ENCODE peak calls at places on chromosomes 16 and 17, in six cellular contexts. B is substantia nigra; C is HAP-1; Z is AG09309; A is stimulated activated CD8-positive, alpha-beta memory T cell treated with anti-CD3 and anti-CD28 coated beads, Interleukin-4, amount 100 ng/mL, for 4 hours; W is left cardiac atrium. N is an unnamed sample.

GRCh38 chr16:14300631-14301149 is 229.6 kb downstream of the MRTFB start:
- DNase-seq in C (peak; percentile 81), W (peak; percentile 74), Z (peak; percentile 68), B (peak; percentile 12), A (no peak), N (no peak)

GRCh38 chr17:43758497-43759174 is at the start of gene SOST:
- DNase-seq in B (no peak), A (no peak), Z (no peak), C (no peak), W (no peak), N (no peak)

GRCh38 chr16:7086842-7087616 is 245.6 kb upstream of the RBFOX1 start:
- DNase-seq in Z (no peak), A (no peak), B (no peak), W (peak; percentile 28), C (no peak), N (no peak)

GRCh38 chr16:85321856-85322271 is 209.6 kb upstream of the CIBAR2 start:
- DNase-seq in A (no peak), W (peak; percentile 98), Z (peak; percentile 86), C (no peak), B (peak; percentile 73), N (no peak)

GRCh38 chr16:14354561-14355351 is 275.3 kb downstream of the PARN start:
- DNase-seq in W (no peak), C (no peak), B (no peak), A (no peak), Z (no peak), N (no peak)

GRCh38 chr16:75244844-75245758 is 6.3 kb downstream of the BCAR1 start:
- DNase-seq in B (peak; percentile 90), Z (peak; percentile 86), C (no peak), W (peak; percentile 89), A (no peak), N (peak; percentile 99)

GRCh38 chr16:85441189-85441889 is 171.8 kb upstream of the GSE1 start:
- DNase-seq in B (no peak), C (no peak), W (no peak), Z (no peak), A (no peak), N (no peak)

GRCh38 chr17:77281024-77281903 is 140.5 kb downstream of the SEC14L1 start:
- DNase-seq in C (peak; percentile 58), W (peak; percentile 47), A (no peak), B (no peak), Z (no peak), N (no peak)

GRCh38 chr17:1764274-1764673 is 2.4 kb downstream of the SERPINF1 start:
- DNase-seq in Z (peak; percentile 76), A (peak; percentile 18), C (no peak), W (peak; percentile 86), B (no peak), N (no peak)

GRCh38 chr17:64459284-64459747 is 10.4 kb downstream of the MILR1 start:
- DNase-seq in W (no peak), A (no peak), C (no peak), Z (no peak), B (no peak), N (peak; percentile 40)

GRCh38 chr16:6643083-6643686 is 689.5 kb upstream of the RBFOX1 start:
- DNase-seq in A (no peak), W (peak; percentile 23), Z (peak; percentile 18), B (no peak), C (peak; percentile 22), N (peak; percentile 8)

GRCh38 chr17:41758601-41759000 is 24.2 kb upstream of the HAP1 start:
- DNase-seq in A (no peak), Z (no peak), B (no peak), W (no peak), C (no peak), N (no peak)

GRCh38 chr16:66881014-66881417 is 701 bp downstream of the PDP2 start:
- DNase-seq in A (no peak), C (no peak), Z (no peak), B (no peak), W (no peak), N (no peak)

GRCh38 chr17:44919885-44920564 is 4.7 kb upstream of the GFAP start:
- DNase-seq in B (peak; percentile 53), C (peak; percentile 72), W (peak; percentile 87), A (peak; percentile 21), Z (peak; percentile 37), N (no peak)

GRCh38 chr17:75754378-75755204 is 10.4 kb downstream of the GALK1 start:
- DNase-seq in B (no peak), W (no peak), C (no peak), A (no peak), Z (no peak), N (no peak)

GRCh38 chr16:55710466-55710865 is 54.7 kb downstream of the SLC6A2 start:
- DNase-seq in W (no peak), A (no peak), B (no peak), Z (no peak), C (no peak), N (no peak)

GRCh38 chr17:74478369-74479100 is 12.1 kb downstream of the CD300A start:
- DNase-seq in C (no peak), W (no peak), Z (no peak), B (no peak), A (no peak), N (no peak)

GRCh38 chr17:996554-997344 is at the start of gene TIMM22:
- DNase-seq in A (peak; percentile 82), Z (peak; percentile 93), W (peak; percentile 95), B (peak; percentile 76), C (peak; percentile 96), N (peak; percentile 79)

GRCh38 chr17:79661292-79662041 is 50.6 kb upstream of the RBFOX3 start:
- DNase-seq in A (no peak), W (no peak), Z (no peak), B (no peak), C (no peak), N (no peak)

GRCh38 chr16:20317117-20317516 is 10.2 kb downstream of the GP2 start:
- DNase-seq in C (no peak), Z (no peak), W (no peak), A (no peak), B (no peak), N (no peak)

GRCh38 chr17:66633322-66633965 is 201.5 kb upstream of the CACNG5 start:
- DNase-seq in C (no peak), W (no peak), Z (peak; percentile 14), B (no peak), A (peak; percentile 9), N (no peak)

GRCh38 chr17:29145289-29146058 is 34.7 kb downstream of the MYO18A start:
- DNase-seq in C (peak; percentile 58), A (peak; percentile 45), Z (no peak), B (no peak), W (peak; percentile 76), N (no peak)

GRCh38 chr17:30091771-30092170 is 24.8 kb upstream of the NSRP1 start:
- DNase-seq in Z (peak; percentile 59), C (no peak), A (no peak), W (no peak), B (no peak), N (peak; percentile 54)

N was measured in HS-27A.